ENCODE peak calls at places on chromosomes 7 and 10, in five cellular contexts. A, R, B, G and E are unnamed samples. For H3K4me1, the result is how much of the 10 kb centered on the place peaks cover.

GRCh38 chr10:7412482-7413251 is 1.8 kb upstream of the SFMBT2 start:
- DNase-seq in B (no peak), A (no peak), G (peak), R (peak), E (peak)

GRCh38 chr7:86002858-86003257 is 640.9 kb upstream of the GRM3 start:
- DNase-seq in R (no peak), B (no peak), G (no peak), A (no peak), E (no peak)

GRCh38 chr10:45000138-45000763 is 472 bp upstream of the ZNF22 start:
- DNase-seq in A (no peak), G (peak), B (no peak), R (peak), E (peak)

GRCh38 chr10:37710831-37711616 is 146.4 kb downstream of the ZNF248 start:
- DNase-seq in R (no peak), B (no peak), G (no peak), A (no peak), E (peak)

GRCh38 chr7:95357623-95358022 is 33.3 kb upstream of the PON1 start:
- DNase-seq in A (no peak), G (no peak), B (no peak), R (no peak), E (no peak)

GRCh38 chr7:97844036-97844435 is 28.2 kb downstream of the ASNS start:
- DNase-seq in B (no peak), G (no peak), A (no peak), R (no peak), E (no peak)

GRCh38 chr7:119681336-119681735 is 591.6 kb upstream of the KCND2 start:
- DNase-seq in R (no peak), A (no peak), G (no peak), B (no peak), E (no peak)

GRCh38 chr7:119483364-119483763 is 789.6 kb upstream of the KCND2 start:
- DNase-seq in A (no peak), G (no peak), R (no peak), B (no peak), E (no peak)

GRCh38 chr10:124605001-124605370 is 139.2 kb downstream of the FAM53B start:
- DNase-seq in G (no peak), R (no peak), B (no peak), A (no peak), E (no peak)

GRCh38 chr10:64265961-64266360 is 744.8 kb downstream of the REEP3 start:
- DNase-seq in B (no peak), R (no peak), G (no peak), A (no peak), E (no peak)

GRCh38 chr7:73721237-73721848 is 1.9 kb upstream of the STX1A start:
- DNase-seq in B (no peak), R (peak), A (no peak), G (peak), E (peak)

GRCh38 chr7:6273917-6274630 is 1.6 kb upstream of the CYTH3 start:
- DNase-seq in R (no peak), B (no peak), A (no peak), G (no peak), E (no peak)

GRCh38 chr10:30836411-30836810 is 195.3 kb downstream of the ZNF438 start:
- DNase-seq in R (no peak), B (no peak), G (no peak), A (no peak), E (no peak)

GRCh38 chr10:4079796-4080195 is 294.8 kb upstream of the KLF6 start:
- DNase-seq in R (no peak), A (no peak), B (no peak), G (no peak), E (no peak)

GRCh38 chr7:96414931-96415292 is 93.0 kb upstream of the SLC25A13 start:
- DNase-seq in R (no peak), G (peak), A (peak), B (peak), E (peak)

GRCh38 chr7:66265566-66265965 is 60.4 kb downstream of the TPST1 start:
- DNase-seq in B (no peak), G (no peak), R (no peak), A (peak), E (no peak)

GRCh38 chr10:113104071-113104470 is 154.0 kb downstream of the TCF7L2 start:
- DNase-seq in G (no peak), A (no peak), R (no peak), B (no peak), E (no peak)

GRCh38 chr7:80749270-80749669 is 110.8 kb downstream of the CD36 start:
- DNase-seq in B (no peak), G (no peak), A (no peak), R (no peak), E (no peak)

GRCh38 chr10:28722065-28722803 is 44.9 kb downstream of the BAMBI start:
- DNase-seq in R (peak), G (peak), B (peak), A (no peak), E (peak)

GRCh38 chr10:80612261-80612660 is 74.6 kb downstream of the SH2D4B start:
- DNase-seq in G (no peak), R (no peak), B (no peak), A (no peak), E (no peak)

GRCh38 chr7:94701555-94701973 is 45.6 kb upstream of the SGCE start:
- DNase-seq in G (no peak), R (no peak), B (peak), A (no peak), E (no peak)

GRCh38 chr10:10778959-10779358 is 238.7 kb upstream of the CELF2 start:
- DNase-seq in B (no peak), G (no peak), A (no peak), R (no peak), E (no peak)

GRCh38 chr7:150337659-150338081 is 3.8 kb downstream of the RARRES2 start:
- DNase-seq in G (peak), R (no peak), B (no peak), A (no peak), E (no peak)

GRCh38 chr10:96339956-96340904 is 18.6 kb downstream of the OPALIN start:
- DNase-seq in A (peak), R (peak), G (peak), B (peak), E (peak)

GRCh38 chr7:55053651-55054226 is 34.9 kb downstream of the EGFR start:
- DNase-seq in G (no peak), R (no peak), B (no peak), A (no peak), E (no peak)

GRCh38 chr10:22369433-22370072 is 24.3 kb downstream of the SPAG6 start:
- DNase-seq in B (no peak), R (no peak), G (no peak), A (no peak), E (no peak)

GRCh38 chr10:33643042-33643441 is 308.6 kb upstream of the NRP1 start:
- DNase-seq in G (no peak), R (no peak), B (no peak), A (no peak), E (no peak)

GRCh38 chr7:39300276-39300675 is 265.9 kb upstream of the YAE1 start:
- DNase-seq in B (no peak), R (no peak), G (no peak), A (no peak), E (no peak)

GRCh38 chr7:156459067-156459466 is 181.5 kb upstream of the RNF32 start:
- DNase-seq in G (no peak), R (no peak), A (no peak), B (no peak), E (no peak)

GRCh38 chr10:94630017-94630688 is 53.4 kb upstream of the CYP2C18 start:
- DNase-seq in G (no peak), R (no peak), A (peak), B (peak), E (no peak)

GRCh38 chr10:86655173-86655540 is 810 bp downstream of the OPN4 start:
- DNase-seq in G (no peak), R (no peak), B (no peak), A (no peak), E (no peak)

GRCh38 chr10:88992945-88993537 is 2.4 kb downstream of the FAS start:
- DNase-seq in G (no peak), B (no peak), A (no peak), R (no peak), E (no peak)

GRCh38 chr10:21733710-21734109 is 199.7 kb downstream of the MLLT10 start:
- DNase-seq in R (no peak), G (no peak), A (no peak), B (peak), E (no peak)

GRCh38 chr7:2717293-2717904 is 29.4 kb downstream of the AMZ1 start:
- DNase-seq in A (no peak), G (peak), R (peak), B (no peak), E (peak)

GRCh38 chr10:123229927-123230630 is 75.9 kb downstream of the BUB3 start:
- DNase-seq in G (no peak), R (no peak), B (no peak), A (no peak), E (no peak)

GRCh38 chr10:52778511-52779392 is 6.2 kb upstream of the MBL2 start:
- DNase-seq in A (no peak), G (no peak), B (no peak), R (no peak), E (peak)

GRCh38 chr10:43200538-43201390 is 62.5 kb downstream of the CSGALNACT2 start:
- DNase-seq in A (no peak), G (no peak), R (no peak), B (no peak), E (no peak)

GRCh38 chr10:79316671-79317431 is 30.4 kb upstream of the PPIF start:
- DNase-seq in R (no peak), B (no peak), G (no peak), A (peak), E (no peak)

GRCh38 chr10:9682812-9683211 is 1334.9 kb upstream of the CELF2 start:
- DNase-seq in R (no peak), G (no peak), A (no peak), B (no peak), E (no peak)
- H3K27ac ChIP-seq in R (no peak), G (no peak), A (no peak), B (no peak), E (no peak)

GRCh38 chr10:117131390-117132327 is 6.4 kb downstream of the VAX1 start:
- DNase-seq in A (no peak), R (no peak), G (peak), B (no peak), E (no peak)
- H3K4me3 ChIP-seq in A (no peak), R (peak), G (peak), B (no peak), E (peak)

GRCh38 chr10:110864662-110865140 is 7.0 kb upstream of the PDCD4 start:
- DNase-seq in G (no peak), B (no peak), A (peak), R (no peak), E (no peak)

GRCh38 chr10:110863361-110863760 is 8.4 kb upstream of the PDCD4 start:
- DNase-seq in G (no peak), B (no peak), A (no peak), R (no peak), E (no peak)

GRCh38 chr10:110862961-110863360 is 8.8 kb upstream of the PDCD4 start:
- DNase-seq in R (no peak), G (no peak), B (no peak), A (no peak), E (no peak)

GRCh38 chr10:110865184-110865803 is 6.4 kb upstream of the PDCD4 start:
- DNase-seq in G (no peak), R (no peak), A (no peak), B (peak), E (peak)

GRCh38 chr10:110863956-110864355 is 7.8 kb upstream of the PDCD4 start:
- DNase-seq in B (no peak), A (no peak), G (no peak), R (no peak), E (no peak)
- H3K4me1 ChIP-seq in B (under half), A (half or more), G (half or more), R (under half), E (half or more)

GRCh38 chr10:35172574-35172973 is 45.9 kb downstream of the CREM start:
- DNase-seq in R (peak), B (no peak), A (no peak), G (no peak), E (no peak)
- H3K27ac ChIP-seq in R (no peak), B (no peak), A (no peak), G (no peak), E (no peak)

GRCh38 chr7:116630932-116631449 is 41.0 kb upstream of the MET start:
- DNase-seq in B (no peak), R (peak), A (peak), G (peak), E (no peak)
- H3K4me3 ChIP-seq in B (no peak), R (no peak), A (peak), G (no peak), E (no peak)

GRCh38 chr7:151429232-151429554 is 10.7 kb downstream of the CRYGN start:
- DNase-seq in B (no peak), R (no peak), A (no peak), G (no peak), E (no peak)
- H3K4me1 ChIP-seq in B (under half), R (under half), A (under half), G (under half), E (under half)

DNA sequence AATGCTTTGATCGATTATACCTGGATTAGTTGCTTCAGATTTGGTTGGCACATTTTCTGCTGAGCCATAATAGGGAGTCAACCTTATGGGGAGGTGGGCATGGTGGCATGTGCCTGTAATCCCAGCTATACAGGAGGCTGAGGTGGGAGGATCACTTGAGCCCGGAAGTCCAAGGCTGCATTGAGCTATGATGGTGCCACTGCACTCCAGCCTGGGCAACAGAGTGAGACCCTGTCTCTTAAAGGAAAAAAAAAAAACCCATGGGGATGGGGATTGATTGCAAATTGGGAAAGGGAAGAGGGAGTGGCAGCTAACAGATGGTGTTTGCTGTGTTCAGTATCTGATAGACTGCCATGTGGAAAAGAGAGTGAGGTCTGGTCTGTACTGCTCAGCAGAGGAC is 11.1 kb downstream of the STK17A start:
- DNase-seq in R (no peak), G (no peak), A (no peak), B (no peak), E (no peak)
- H3K27ac ChIP-seq in R (no peak), G (no peak), A (no peak), B (no peak), E (no peak)

DNA sequence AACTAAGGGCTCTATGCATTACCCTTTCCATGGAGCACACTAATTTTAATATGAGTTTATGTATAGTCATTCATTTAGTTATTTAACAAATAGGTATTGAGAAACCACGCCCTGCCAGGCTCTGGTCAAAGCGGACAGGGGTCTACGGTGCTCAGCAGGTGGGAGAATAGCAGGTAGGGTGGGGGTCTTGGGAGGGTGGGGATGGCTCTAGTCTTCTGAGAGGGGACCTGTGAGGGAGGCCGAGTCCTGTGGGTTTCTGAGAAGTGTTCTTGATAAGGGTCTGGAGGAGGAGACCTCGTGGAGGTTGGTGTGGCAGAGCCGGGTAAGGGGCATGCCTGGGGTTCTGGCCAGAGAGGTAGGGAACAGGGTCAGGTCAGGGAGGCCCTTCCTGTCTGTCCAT is 1.1 kb downstream of the WDFY4 start:
- DNase-seq in R (no peak), B (no peak), A (no peak), G (no peak), E (no peak)
- H3K4me3 ChIP-seq in R (peak), B (no peak), A (no peak), G (no peak), E (no peak)

GRCh38 chr7:128745706-128746105 is 6.5 kb downstream of the CALU start:
- DNase-seq in B (no peak), G (no peak), A (no peak), R (no peak), E (no peak)
- H3K4me1 ChIP-seq in B (under half), G (under half), A (under half), R (half or more), E (under half)